ENCODE peak calls at places on chromosomes 7 and 10, in eight cellular contexts. I is right atrium auricular region; F is Peyer's patch; X is heart left ventricle; W is neural progenitor cell; R is neuronal stem cell; K is CD8-positive, alpha-beta T cell; D is body of pancreas. V is an unnamed sample. For H3K36me3, the result is how much of the 10 kb centered on the place peaks cover.

GRCh38 chr7:87833130-87833529 is 43.0 kb downstream of the SLC25A40 start:
- DNase-seq in I (no peak), F (no peak), X (no peak), W (no peak), R (no peak), K (no peak), D (no peak), V (no peak)

GRCh38 chr7:11486271-11486670 is 345.7 kb downstream of the THSD7A start:
- DNase-seq in I (no peak), F (no peak), X (no peak), W (no peak), R (no peak), K (no peak), D (no peak), V (no peak)

GRCh38 chr7:96321041-96321669 is 743 bp downstream of the SLC25A13 start:
- DNase-seq in I (peak), F (peak), X (peak), W (peak), R (peak), K (peak), D (peak), V (peak)

GRCh38 chr7:1296727-1297475 is 64.2 kb downstream of the UNCX start:
- DNase-seq in I (no peak), F (no peak), X (no peak), W (no peak), R (no peak), K (no peak), D (no peak), V (no peak)

GRCh38 chr10:90319188-90319914 is 538.5 kb downstream of the HTR7 start:
- DNase-seq in I (no peak), F (no peak), X (no peak), W (peak), R (peak), K (no peak), D (no peak), V (no peak)

GRCh38 chr10:12067336-12067735 is 1.4 kb upstream of the DHTKD1 start:
- DNase-seq in I (no peak), F (no peak), X (no peak), W (no peak), R (no peak), K (no peak), D (no peak), V (no peak)

GRCh38 chr7:76356823-76357222 is 2.0 kb downstream of the YWHAG start:
- DNase-seq in I (no peak), F (no peak), X (no peak), W (peak), R (no peak), K (no peak), D (peak), V (no peak)

GRCh38 chr10:88913803-88914202 is 33.8 kb downstream of the STAMBPL1 start:
- DNase-seq in I (no peak), F (no peak), X (no peak), W (no peak), R (no peak), K (no peak), D (no peak), V (no peak)

GRCh38 chr10:89644967-89645741 is at the start of gene PANK1:
- DNase-seq in I (peak), F (peak), X (peak), W (peak), R (peak), K (peak), D (peak), V (peak)

GRCh38 chr7:63071920-63072319 is 926.7 kb upstream of the ZNF722 start:
- DNase-seq in I (peak), F (no peak), X (no peak), W (no peak), R (no peak), K (no peak), D (no peak), V (no peak)

GRCh38 chr7:27392477-27392876 is 149.9 kb downstream of the EVX1 start:
- DNase-seq in I (no peak), F (no peak), X (no peak), W (no peak), R (no peak), K (no peak), D (no peak), V (no peak)

GRCh38 chr10:6607187-6607586 is 27.1 kb upstream of the PRKCQ start:
- DNase-seq in I (no peak), F (no peak), X (no peak), W (no peak), R (no peak), K (peak), D (no peak), V (no peak)

GRCh38 chr7:112995091-112995824 is 91.4 kb downstream of the GPR85 start:
- DNase-seq in I (no peak), F (no peak), X (peak), W (no peak), R (no peak), K (no peak), D (no peak), V (no peak)

GRCh38 chr7:43905954-43906326 is 456 bp downstream of the URGCP start:
- DNase-seq in I (no peak), F (peak), X (peak), W (peak), R (no peak), K (no peak), D (peak), V (no peak)

GRCh38 chr10:5514226-5514881 is 10.4 kb upstream of the CALML3 start:
- DNase-seq in I (no peak), F (peak), X (no peak), W (peak), R (no peak), K (no peak), D (no peak), V (no peak)

GRCh38 chr7:50679218-50680007 is 103.3 kb downstream of the GRB10 start:
- DNase-seq in I (no peak), F (no peak), X (no peak), W (peak), R (no peak), K (no peak), D (no peak), V (no peak)

GRCh38 chr10:29667191-29667590 is 32.4 kb upstream of the SVIL start:
- DNase-seq in I (no peak), F (no peak), X (no peak), W (peak), R (no peak), K (no peak), D (no peak), V (no peak)

GRCh38 chr7:102169651-102170416 is 116.8 kb upstream of the SH2B2 start:
- DNase-seq in I (no peak), F (no peak), X (no peak), W (no peak), R (no peak), K (no peak), D (no peak), V (no peak)

GRCh38 chr10:68981074-68981473 is 7.5 kb upstream of the KIFBP start:
- DNase-seq in I (no peak), F (no peak), X (no peak), W (no peak), R (no peak), K (no peak), D (no peak), V (no peak)

GRCh38 chr7:105782391-105783063 is 93.9 kb downstream of the ATXN7L1 start:
- DNase-seq in I (no peak), F (no peak), X (no peak), W (no peak), R (no peak), K (no peak), D (no peak), V (no peak)

GRCh38 chr7:68980011-68980410 is 618.3 kb upstream of the AUTS2 start:
- DNase-seq in I (no peak), F (no peak), X (no peak), W (no peak), R (no peak), K (no peak), D (no peak), V (no peak)

GRCh38 chr10:16182688-16183087 is 254.1 kb upstream of the PTER start:
- DNase-seq in I (no peak), F (no peak), X (peak), W (no peak), R (no peak), K (no peak), D (no peak), V (no peak)

GRCh38 chr10:25028711-25029110 is 12.3 kb downstream of the THNSL1 start:
- DNase-seq in I (no peak), F (no peak), X (no peak), W (no peak), R (no peak), K (no peak), D (no peak), V (no peak)

GRCh38 chr7:74356589-74357315 is 67.5 kb downstream of the CLIP2 start:
- DNase-seq in I (no peak), F (no peak), X (no peak), W (no peak), R (no peak), K (no peak), D (no peak), V (no peak)

GRCh38 chr10:75400163-75400768 is 1.3 kb downstream of the ZNF503 start:
- DNase-seq in I (peak), F (no peak), X (peak), W (peak), R (no peak), K (no peak), D (peak), V (no peak)

GRCh38 chr7:152313879-152314604 is 121.8 kb downstream of the KMT2C start:
- DNase-seq in I (no peak), F (no peak), X (no peak), W (no peak), R (no peak), K (no peak), D (peak), V (no peak)

GRCh38 chr10:102720775-102721301 is 6.4 kb downstream of the SFXN2 start:
- DNase-seq in I (no peak), F (no peak), X (no peak), W (peak), R (no peak), K (no peak), D (no peak), V (no peak)

GRCh38 chr7:105580022-105580740 is 1.1 kb downstream of the EFCAB10 start:
- DNase-seq in I (no peak), F (no peak), X (no peak), W (no peak), R (no peak), K (no peak), D (no peak), V (no peak)

GRCh38 chr7:149863500-149863899 is 10.3 kb upstream of the ATP6V0E2 start:
- DNase-seq in I (no peak), F (no peak), X (no peak), W (no peak), R (no peak), K (no peak), D (no peak), V (no peak)

GRCh38 chr7:149862156-149862555 is 11.6 kb upstream of the ATP6V0E2 start:
- DNase-seq in I (no peak), F (no peak), X (no peak), W (no peak), R (no peak), K (no peak), D (no peak), V (no peak)

GRCh38 chr7:149860821-149861727 is 12.7 kb upstream of the ATP6V0E2 start:
- DNase-seq in I (no peak), F (no peak), X (no peak), W (peak), R (no peak), K (no peak), D (no peak), V (no peak)

GRCh38 chr7:149859881-149860280 is 13.9 kb upstream of the ATP6V0E2 start:
- DNase-seq in I (no peak), F (no peak), X (no peak), W (no peak), R (no peak), K (no peak), D (no peak), V (no peak)

GRCh38 chr7:149861728-149862045 is 12.1 kb upstream of the ATP6V0E2 start:
- DNase-seq in I (no peak), F (no peak), X (no peak), W (no peak), R (no peak), K (no peak), D (no peak), V (no peak)
- H3K36me3 ChIP-seq in I (half or more), F (under half), X (under half), W (under half), R (half or more), K (under half), D (under half), V (under half)

GRCh38 chr10:35568483-35569015 is 36.6 kb upstream of the GJD4 start:
- DNase-seq in I (no peak), F (no peak), X (no peak), W (no peak), R (no peak), K (no peak), D (no peak), V (no peak)
- H3K36me3 ChIP-seq in I (under half), F (under half), X (under half), W (under half), R (half or more), K (under half), D (under half), V (under half)

DNA sequence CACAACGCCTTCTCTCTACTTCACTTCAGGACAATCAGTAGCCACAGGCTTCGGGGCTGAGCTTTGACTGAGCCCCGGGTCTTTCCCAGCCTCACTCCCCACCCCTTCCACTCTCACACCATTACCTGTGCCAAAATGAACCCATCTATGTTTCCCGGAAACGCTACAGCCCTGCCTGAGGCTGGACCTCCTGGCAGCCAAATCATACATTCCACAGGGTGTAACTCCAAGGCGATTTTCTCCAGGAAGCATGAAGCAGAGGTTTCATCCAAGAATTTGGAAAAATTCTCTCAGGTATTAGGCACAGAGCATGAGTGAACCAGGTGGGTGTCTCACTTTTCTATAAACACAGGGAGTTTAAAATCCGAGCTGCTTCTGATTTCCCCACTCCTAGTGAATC is 286.3 kb downstream of the TNS3 start:
- DNase-seq in I (peak), F (no peak), X (no peak), W (no peak), R (no peak), K (no peak), D (no peak), V (no peak)
- H3K36me3 ChIP-seq in I (half or more), F (under half), X (under half), W (under half), R (under half), K (under half), D (under half), V (under half)

DNA sequence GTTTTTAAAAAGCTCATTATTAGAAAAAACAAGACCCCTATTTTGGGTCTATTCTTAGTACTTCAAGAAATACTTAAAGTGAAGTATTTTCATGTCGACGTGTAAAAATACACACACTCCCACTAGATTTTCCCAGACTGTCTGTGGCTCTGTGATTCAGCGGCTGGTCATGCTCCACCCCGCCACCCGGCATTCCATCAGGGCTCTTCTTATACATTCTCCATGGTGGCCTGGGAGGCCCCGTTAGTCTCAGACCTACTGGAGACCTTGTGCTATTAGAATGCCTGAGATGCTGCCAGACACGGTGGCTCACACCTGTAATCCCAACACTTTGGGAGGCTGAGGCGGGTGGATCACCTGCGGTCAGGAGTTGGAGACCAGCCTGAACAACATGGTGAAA is 13.1 kb downstream of the TECPR1 start:
- DNase-seq in I (no peak), F (no peak), X (no peak), W (no peak), R (no peak), K (no peak), D (no peak), V (no peak)
- H3K36me3 ChIP-seq in I (under half), F (under half), X (under half), W (under half), R (under half), K (under half), D (under half), V (under half)